ENCODE peak calls at places on chromosomes 12 and 14, in nine cellular contexts. One of them, this sample, is unnamed.

GRCh38 chr12:4161718-4162117 is 111.8 kb upstream of the CCND2 start:
- DNase-seq in adrenal gland: no peak
- DNase-seq in endothelial cell: no peak
- DNase-seq in HFF-Myc: no peak
- DNase-seq in AG04450: no peak
- DNase-seq in fibroblast of villous mesenchyme: no peak
- DNase-seq in CD8-positive, alpha-beta T cell: no peak
- DNase-seq in BJ: no peak
- DNase-seq in tibial nerve: no peak
- DNase-seq in this sample: no peak

GRCh38 chr12:103561174-103561573 is 25.9 kb upstream of the STAB2 start:
- DNase-seq in tibial nerve: no peak
- DNase-seq in CD8-positive, alpha-beta T cell: no peak
- DNase-seq in fibroblast of villous mesenchyme: no peak
- DNase-seq in adrenal gland: no peak
- DNase-seq in BJ: no peak
- DNase-seq in AG04450: no peak
- DNase-seq in endothelial cell: no peak
- DNase-seq in HFF-Myc: no peak
- DNase-seq in this sample: no peak

GRCh38 chr14:95189400-95190162 is 32.3 kb upstream of the DICER1 start:
- DNase-seq in endothelial cell: no peak
- DNase-seq in tibial nerve: no peak
- DNase-seq in HFF-Myc: no peak
- DNase-seq in BJ: no peak
- DNase-seq in CD8-positive, alpha-beta T cell: no peak
- DNase-seq in fibroblast of villous mesenchyme: peak
- DNase-seq in AG04450: no peak
- DNase-seq in adrenal gland: no peak
- DNase-seq in this sample: no peak

GRCh38 chr12:101004891-101005290 is 205.1 kb downstream of the SLC5A8 start:
- DNase-seq in fibroblast of villous mesenchyme: no peak
- DNase-seq in BJ: no peak
- DNase-seq in CD8-positive, alpha-beta T cell: no peak
- DNase-seq in endothelial cell: no peak
- DNase-seq in HFF-Myc: no peak
- DNase-seq in adrenal gland: no peak
- DNase-seq in tibial nerve: no peak
- DNase-seq in AG04450: no peak
- DNase-seq in this sample: no peak

GRCh38 chr12:71312767-71313375 is 126.7 kb upstream of the LGR5 start:
- DNase-seq in HFF-Myc: no peak
- DNase-seq in adrenal gland: no peak
- DNase-seq in CD8-positive, alpha-beta T cell: no peak
- DNase-seq in BJ: no peak
- DNase-seq in tibial nerve: no peak
- DNase-seq in AG04450: no peak
- DNase-seq in fibroblast of villous mesenchyme: peak
- DNase-seq in endothelial cell: no peak
- DNase-seq in this sample: no peak

GRCh38 chr12:53948650-53949593 is 5.8 kb upstream of the HOXC12 start:
- DNase-seq in tibial nerve: no peak
- DNase-seq in fibroblast of villous mesenchyme: no peak
- DNase-seq in AG04450: no peak
- DNase-seq in endothelial cell: no peak
- DNase-seq in HFF-Myc: no peak
- DNase-seq in adrenal gland: no peak
- DNase-seq in CD8-positive, alpha-beta T cell: no peak
- DNase-seq in BJ: no peak
- DNase-seq in this sample: no peak

GRCh38 chr12:93778306-93778705 is 101.1 kb downstream of the CRADD start:
- DNase-seq in adrenal gland: peak
- DNase-seq in fibroblast of villous mesenchyme: peak
- DNase-seq in endothelial cell: no peak
- DNase-seq in tibial nerve: no peak
- DNase-seq in AG04450: peak
- DNase-seq in BJ: peak
- DNase-seq in CD8-positive, alpha-beta T cell: no peak
- DNase-seq in HFF-Myc: no peak
- DNase-seq in this sample: no peak

GRCh38 chr12:130705174-130705880 is 10.8 kb downstream of the RIMBP2 start:
- DNase-seq in CD8-positive, alpha-beta T cell: no peak
- DNase-seq in endothelial cell: no peak
- DNase-seq in AG04450: no peak
- DNase-seq in HFF-Myc: no peak
- DNase-seq in tibial nerve: no peak
- DNase-seq in adrenal gland: no peak
- DNase-seq in BJ: no peak
- DNase-seq in fibroblast of villous mesenchyme: no peak
- DNase-seq in this sample: no peak

GRCh38 chr12:108839890-108840230 is 17.5 kb downstream of the SSH1 start:
- DNase-seq in BJ: no peak
- DNase-seq in AG04450: no peak
- DNase-seq in endothelial cell: no peak
- DNase-seq in tibial nerve: no peak
- DNase-seq in HFF-Myc: no peak
- DNase-seq in CD8-positive, alpha-beta T cell: no peak
- DNase-seq in adrenal gland: peak
- DNase-seq in fibroblast of villous mesenchyme: no peak
- DNase-seq in this sample: no peak

DNA sequence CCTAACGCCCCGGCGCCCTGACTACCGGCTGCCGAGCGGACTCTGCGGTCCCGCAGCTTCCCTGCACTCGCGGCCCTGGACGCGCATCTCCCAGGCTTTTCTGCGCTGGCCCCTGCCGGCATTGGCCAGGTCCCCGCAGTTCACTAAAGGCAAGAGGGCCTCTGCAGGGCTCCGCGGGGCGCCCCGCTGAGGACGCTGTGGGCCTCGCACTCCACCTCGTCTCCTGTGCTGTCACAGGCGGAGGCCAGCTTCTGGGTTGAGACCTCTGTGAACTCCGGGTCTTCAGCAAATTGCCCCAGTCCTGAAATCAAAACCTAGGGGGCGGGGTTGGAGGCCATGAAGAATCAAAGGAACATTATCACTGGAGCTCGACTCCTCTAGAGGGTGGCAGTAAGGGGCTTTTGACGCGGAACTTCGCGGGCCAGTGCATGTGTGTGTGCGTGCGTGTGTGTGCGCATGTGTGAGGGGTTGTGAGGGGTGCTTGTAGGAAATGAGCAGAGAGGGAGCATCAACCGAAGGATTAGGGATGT is 68.5 kb upstream of the CAPRIN2 start:
- DNase-seq in HFF-Myc: no peak
- DNase-seq in tibial nerve: no peak
- DNase-seq in CD8-positive, alpha-beta T cell: no peak
- DNase-seq in BJ: no peak
- DNase-seq in adrenal gland: peak
- DNase-seq in fibroblast of villous mesenchyme: no peak
- DNase-seq in AG04450: no peak
- DNase-seq in endothelial cell: peak
- DNase-seq in this sample: peak
- TF ChIP-seq CTCF in HFF-Myc: no peak
- TF ChIP-seq CTCF in tibial nerve: peak
- TF ChIP-seq CTCF in CD8-positive, alpha-beta T cell: no peak
- TF ChIP-seq CTCF in BJ: no peak
- TF ChIP-seq CTCF in adrenal gland: no peak
- TF ChIP-seq CTCF in fibroblast of villous mesenchyme: no peak
- TF ChIP-seq CTCF in AG04450: peak
- TF ChIP-seq CTCF in endothelial cell: no peak
- TF ChIP-seq CTCF in this sample: peak

DNA sequence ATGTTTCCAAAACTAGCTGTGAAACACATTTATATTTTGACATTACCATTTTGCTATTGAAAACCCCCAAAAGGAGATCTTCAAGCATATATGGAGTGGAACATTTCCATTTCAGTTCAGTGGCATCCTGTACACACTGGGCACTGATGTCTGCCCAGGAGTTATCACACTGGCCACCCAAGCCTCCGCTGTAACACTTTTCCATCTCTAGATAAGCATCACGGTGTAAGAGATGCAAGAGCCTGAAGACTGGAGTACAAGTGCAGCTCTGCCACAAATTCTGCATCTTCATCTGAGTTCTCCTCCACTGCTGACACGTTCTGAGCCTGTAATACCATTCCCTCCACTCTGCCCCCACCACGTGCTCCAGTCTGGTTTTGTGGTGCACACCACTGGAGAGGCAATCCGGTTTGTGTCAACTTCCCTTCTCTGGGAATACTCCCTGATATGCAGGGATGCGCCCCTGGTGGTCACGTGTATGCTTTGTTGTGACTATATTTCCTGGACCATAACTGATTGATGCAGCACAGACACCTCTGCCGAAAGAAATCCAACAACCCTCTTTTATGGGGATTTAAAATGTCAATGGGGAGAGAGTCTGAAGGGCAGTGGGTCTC is 12.7 kb downstream of the SPTLC2 start:
- DNase-seq in endothelial cell: no peak
- DNase-seq in CD8-positive, alpha-beta T cell: no peak
- DNase-seq in BJ: no peak
- DNase-seq in HFF-Myc: no peak
- DNase-seq in fibroblast of villous mesenchyme: peak
- DNase-seq in AG04450: no peak
- DNase-seq in tibial nerve: peak
- DNase-seq in adrenal gland: no peak
- DNase-seq in this sample: no peak
- TF ChIP-seq CTCF in endothelial cell: no peak
- TF ChIP-seq CTCF in CD8-positive, alpha-beta T cell: no peak
- TF ChIP-seq CTCF in BJ: peak
- TF ChIP-seq CTCF in HFF-Myc: peak
- TF ChIP-seq CTCF in fibroblast of villous mesenchyme: peak
- TF ChIP-seq CTCF in AG04450: peak
- TF ChIP-seq CTCF in tibial nerve: no peak
- TF ChIP-seq CTCF in adrenal gland: no peak
- TF ChIP-seq CTCF in this sample: no peak

DNA sequence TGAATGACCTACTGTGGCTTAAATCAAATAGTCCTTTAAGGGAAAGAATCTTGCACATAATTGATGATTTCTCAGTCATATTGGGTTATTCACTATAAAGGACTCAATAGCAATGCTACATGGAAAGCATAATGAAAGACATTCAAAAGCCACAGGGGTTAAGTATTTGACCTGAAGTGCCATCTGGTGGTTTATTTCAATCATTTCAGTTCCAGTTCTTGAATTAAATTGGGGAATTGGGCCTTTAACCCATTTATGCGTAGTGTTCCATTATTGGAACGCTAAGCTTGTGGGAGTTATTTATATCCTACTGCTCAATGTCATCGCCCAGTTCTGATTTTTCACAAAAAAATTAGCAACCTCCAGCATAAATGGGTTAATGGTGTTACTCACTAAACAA is 41.3 kb upstream of the C12orf71 start:
- DNase-seq in AG04450: no peak
- DNase-seq in endothelial cell: no peak
- DNase-seq in adrenal gland: no peak
- DNase-seq in CD8-positive, alpha-beta T cell: no peak
- DNase-seq in BJ: no peak
- DNase-seq in fibroblast of villous mesenchyme: peak
- DNase-seq in HFF-Myc: no peak
- DNase-seq in tibial nerve: no peak
- DNase-seq in this sample: peak
- TF ChIP-seq CTCF in AG04450: no peak
- TF ChIP-seq CTCF in endothelial cell: no peak
- TF ChIP-seq CTCF in adrenal gland: peak
- TF ChIP-seq CTCF in CD8-positive, alpha-beta T cell: no peak
- TF ChIP-seq CTCF in BJ: no peak
- TF ChIP-seq CTCF in fibroblast of villous mesenchyme: no peak
- TF ChIP-seq CTCF in HFF-Myc: no peak
- TF ChIP-seq CTCF in tibial nerve: peak
- TF ChIP-seq CTCF in this sample: peak

DNA sequence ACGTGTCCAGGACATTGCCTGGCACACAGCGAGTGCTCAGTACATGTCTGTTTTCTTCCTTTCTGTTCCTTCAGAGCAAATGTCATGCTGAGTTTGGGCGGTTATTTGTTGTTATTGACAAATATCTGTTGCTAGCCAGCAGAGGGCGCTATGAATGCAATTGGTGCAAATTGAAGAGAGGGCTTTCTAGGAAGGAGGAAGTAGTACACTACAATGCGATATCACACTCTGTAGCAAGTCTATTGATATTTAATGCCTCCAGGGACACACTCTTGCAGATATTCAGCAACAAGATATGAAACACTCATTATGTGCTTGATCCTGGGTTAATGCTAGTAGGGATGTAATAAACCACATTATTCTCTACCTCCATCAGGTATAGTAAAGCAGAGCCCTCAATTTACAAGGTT is 267.3 kb upstream of the SRRM4 start:
- DNase-seq in endothelial cell: peak
- DNase-seq in adrenal gland: peak
- DNase-seq in BJ: no peak
- DNase-seq in CD8-positive, alpha-beta T cell: no peak
- DNase-seq in AG04450: no peak
- DNase-seq in fibroblast of villous mesenchyme: no peak
- DNase-seq in tibial nerve: no peak
- DNase-seq in HFF-Myc: no peak
- DNase-seq in this sample: peak
- TF ChIP-seq CTCF in endothelial cell: peak
- TF ChIP-seq CTCF in adrenal gland: peak
- TF ChIP-seq CTCF in BJ: no peak
- TF ChIP-seq CTCF in CD8-positive, alpha-beta T cell: no peak
- TF ChIP-seq CTCF in AG04450: peak
- TF ChIP-seq CTCF in fibroblast of villous mesenchyme: no peak
- TF ChIP-seq CTCF in tibial nerve: peak
- TF ChIP-seq CTCF in HFF-Myc: peak
- TF ChIP-seq CTCF in this sample: peak

This sample was measured in GM13976.